ENCODE peak calls at places on chromosomes 7 and 10, in ten cellular contexts. Y is NCI-H1417; S is H54; X is mesendoderm; F is NB4; I is AG08395; U is stimulated activated naive CD4-positive, alpha-beta T cell; E is M059J; T is mesothelial cell of epicardium; C is MCF 10A. R is an unnamed sample.

GRCh38 chr10:129191848-129192247 is 275.2 kb upstream of the MGMT start:
- DNase-seq in Y (no peak), E (no peak), S (no peak), F (no peak), I (no peak), X (no peak), C (peak; percentile 17), U (no peak), T (no peak), R (no peak)

GRCh38 chr7:30251708-30252329 is 32.6 kb upstream of the ZNRF2 start:
- DNase-seq in Y (peak; percentile 17), T (no peak), E (peak; percentile 18), U (no peak), I (no peak), S (no peak), X (no peak), F (peak; percentile 20), C (no peak), R (no peak)

GRCh38 chr10:119319161-119319919 is 112.0 kb downstream of the GRK5 start:
- DNase-seq in Y (no peak), U (no peak), F (no peak), I (no peak), X (no peak), T (no peak), C (peak; percentile 72), E (no peak), S (no peak), R (no peak)

GRCh38 chr7:52726986-52727385 is 308.4 kb upstream of the POM121L12 start:
- DNase-seq in I (no peak), F (no peak), E (no peak), S (no peak), C (no peak), X (no peak), T (no peak), U (no peak), Y (no peak), R (no peak)

GRCh38 chr7:5472432-5473315 is 49.0 kb upstream of the TNRC18 start:
- DNase-seq in S (no peak), I (no peak), F (peak; percentile 92), X (no peak), E (no peak), T (no peak), C (no peak), U (no peak), Y (no peak), R (no peak)

GRCh38 chr10:93437000-93437945 is 44.9 kb downstream of the MYOF start:
- DNase-seq in S (peak; percentile 74), E (peak; percentile 99), F (peak; percentile 87), U (no peak), X (peak; percentile 98), Y (no peak), T (peak; percentile 72), C (peak; percentile 96), I (peak; percentile 92), R (no peak)

GRCh38 chr7:506921-507622 is 12.6 kb downstream of the PDGFA start:
- DNase-seq in U (no peak), I (no peak), Y (no peak), F (no peak), X (no peak), E (no peak), S (no peak), T (no peak), C (no peak), R (no peak)

GRCh38 chr10:18158698-18159342 is 18.6 kb downstream of the CACNB2 start:
- DNase-seq in X (no peak), U (no peak), F (no peak), E (no peak), S (no peak), C (peak; percentile 78), Y (no peak), T (no peak), I (no peak), R (no peak)

GRCh38 chr7:73701357-73701995 is 18.0 kb downstream of the STX1A start:
- DNase-seq in S (no peak), U (no peak), X (peak; percentile 95), E (peak; percentile 50), C (peak; percentile 44), Y (peak; percentile 37), T (no peak), I (peak; percentile 81), F (peak; percentile 65), R (no peak)

GRCh38 chr7:37287093-37287492 is 161.6 kb downstream of the ELMO1 start:
- DNase-seq in Y (peak; percentile 74), E (peak; percentile 39), S (no peak), T (no peak), X (no peak), C (peak; percentile 8), F (peak; percentile 13), I (no peak), U (no peak), R (no peak)

GRCh38 chr10:129624526-129624925 is 157.5 kb downstream of the MGMT start:
- DNase-seq in S (no peak), U (no peak), Y (no peak), T (no peak), C (no peak), I (no peak), F (no peak), X (no peak), E (no peak), R (no peak)

GRCh38 chr10:44397476-44398225 is 12.8 kb upstream of the CXCL12 start:
- DNase-seq in F (no peak), C (peak; percentile 43), T (peak; percentile 22), S (no peak), I (no peak), X (no peak), Y (no peak), E (peak; percentile 74), U (no peak), R (no peak)

GRCh38 chr10:23015021-23015707 is 80.2 kb upstream of the MSRB2 start:
- DNase-seq in T (no peak), Y (no peak), I (no peak), C (no peak), S (no peak), E (no peak), F (no peak), U (no peak), X (no peak), R (no peak)

GRCh38 chr10:36173364-36173763 is 531.3 kb upstream of the FZD8 start:
- DNase-seq in I (no peak), U (no peak), F (no peak), S (no peak), T (no peak), E (peak; percentile 69), C (peak; percentile 66), Y (no peak), X (no peak), R (no peak)

GRCh38 chr7:105723582-105723981 is 142.3 kb upstream of the EFCAB10 start:
- DNase-seq in I (no peak), E (no peak), S (no peak), C (no peak), X (no peak), U (no peak), F (no peak), Y (peak; percentile 65), T (no peak), R (no peak)

GRCh38 chr10:25522946-25523608 is 348.3 kb downstream of the GPR158 start:
- DNase-seq in F (peak; percentile 1), S (peak; percentile 17), X (peak; percentile 91), Y (no peak), E (no peak), C (peak; percentile 53), U (no peak), I (no peak), T (no peak), R (no peak)

GRCh38 chr7:117961235-117961634 is 88.0 kb upstream of the CTTNBP2 start:
- DNase-seq in T (no peak), X (no peak), I (no peak), E (no peak), C (no peak), U (no peak), S (no peak), F (no peak), Y (no peak), R (no peak)

GRCh38 chr7:111092406-111093160 is 1.7 kb downstream of the LRRN3 start:
- DNase-seq in I (no peak), C (no peak), S (no peak), X (no peak), T (no peak), U (peak; percentile 20), E (peak; percentile 18), F (no peak), Y (peak; percentile 87), R (no peak)

R was measured in Jurkat, Clone E6-1.